ENCODE peak calls at places on chromosome 19, in eight cellular contexts. V, H, R, N, L, G, I and X are unnamed samples.

GRCh38 chr19:45187421-45188100 is 9.0 kb downstream of the BLOC1S3 start:
- DNase-seq in V (no peak), H (no peak), R (no peak), N (no peak), L (no peak), G (no peak), I (no peak), X (no peak)

GRCh38 chr19:39846176-39846677 is at the start of gene FBL:
- DNase-seq in V (peak), H (peak), R (peak), N (peak), L (peak), G (peak), I (peak), X (peak)

GRCh38 chr19:45761714-45762113 is 7.3 kb downstream of the SIX5 start:
- DNase-seq in V (no peak), H (no peak), R (no peak), N (no peak), L (no peak), G (no peak), I (no peak), X (no peak)

GRCh38 chr19:18486746-18487145 is 35.1 kb downstream of the ELL start:
- DNase-seq in V (no peak), H (no peak), R (no peak), N (no peak), L (no peak), G (no peak), I (no peak), X (no peak)

GRCh38 chr19:35935911-35936737 is at the start of gene LRFN3:
- DNase-seq in V (peak), H (no peak), R (peak), N (no peak), L (no peak), G (peak), I (peak), X (peak)

GRCh38 chr19:46080561-46080960 is 39.8 kb upstream of the IGFL4 start:
- DNase-seq in V (peak), H (peak), R (no peak), N (no peak), L (no peak), G (peak), I (no peak), X (peak)

GRCh38 chr19:39398297-39398864 is 7.2 kb downstream of the MED29 start:
- DNase-seq in V (peak), H (no peak), R (peak), N (no peak), L (no peak), G (peak), I (peak), X (no peak)

GRCh38 chr19:47095707-47096704 is 17.6 kb downstream of the ZC3H4 start:
- DNase-seq in V (peak), H (peak), R (peak), N (no peak), L (no peak), G (peak), I (no peak), X (no peak)

GRCh38 chr19:28426902-28427232 is 786.1 kb downstream of the UQCRFS1 start:
- DNase-seq in V (peak), H (no peak), R (no peak), N (no peak), L (no peak), G (peak), I (no peak), X (no peak)

GRCh38 chr19:29491995-29492577 is 33.7 kb upstream of the VSTM2B start:
- DNase-seq in V (no peak), H (no peak), R (no peak), N (no peak), L (peak), G (no peak), I (no peak), X (no peak)

GRCh38 chr19:12801466-12802266 is at the start of the genes PRDX2 and THSD8:
- DNase-seq in V (peak), H (no peak), R (peak), N (peak), L (no peak), G (peak), I (no peak), X (peak)

GRCh38 chr19:8640402-8641004 is 10.1 kb downstream of the NFILZ start:
- DNase-seq in V (peak), H (no peak), R (peak), N (no peak), L (no peak), G (peak), I (no peak), X (no peak)

GRCh38 chr19:49430678-49431329 is 5.6 kb downstream of the GFY start:
- DNase-seq in V (no peak), H (no peak), R (no peak), N (no peak), L (no peak), G (no peak), I (no peak), X (no peak)
- TF ChIP-seq CTCF in V (peak), H (peak), R (no peak), N (peak), L (no peak), G (peak), I (no peak), X (peak)

GRCh38 chr19:48814895-48815294 is 4.1 kb upstream of the BCAT2 start:
- DNase-seq in V (no peak), H (no peak), R (no peak), N (no peak), L (no peak), G (no peak), I (no peak), X (no peak)

GRCh38 chr19:48810151-48810550 is 678 bp downstream of the BCAT2 start:
- DNase-seq in V (no peak), H (no peak), R (no peak), N (no peak), L (no peak), G (no peak), I (no peak), X (no peak)

GRCh38 chr19:48812094-48812929 is 1.5 kb upstream of the BCAT2 start:
- DNase-seq in V (peak), H (no peak), R (peak), N (peak), L (peak), G (peak), I (no peak), X (peak)

GRCh38 chr19:48815870-48816501 is 5.2 kb upstream of the BCAT2 start:
- DNase-seq in V (peak), H (no peak), R (no peak), N (no peak), L (no peak), G (no peak), I (no peak), X (no peak)

GRCh38 chr19:48813123-48813911 is 2.5 kb upstream of the BCAT2 start:
- DNase-seq in V (no peak), H (no peak), R (no peak), N (no peak), L (no peak), G (no peak), I (no peak), X (no peak)
- TF ChIP-seq CTCF in V (peak), H (peak), R (no peak), N (no peak), L (no peak), G (peak), I (no peak), X (peak)

GRCh38 chr19:1747285-1748114 is 5.8 kb upstream of the ONECUT3 start:
- DNase-seq in V (peak), H (peak), R (no peak), N (no peak), L (no peak), G (peak), I (no peak), X (no peak)
- TF ChIP-seq CTCF in V (no peak), H (no peak), R (no peak), N (no peak), L (no peak), G (no peak), I (no peak), X (no peak)

GRCh38 chr19:48639483-48640375 is 2.5 kb upstream of the DBP start:
- DNase-seq in V (no peak), H (no peak), R (no peak), N (no peak), L (no peak), G (no peak), I (no peak), X (no peak)

GRCh38 chr19:48644355-48644754 is 1.6 kb downstream of the CA11 start:
- DNase-seq in V (no peak), H (no peak), R (no peak), N (no peak), L (no peak), G (no peak), I (no peak), X (no peak)

GRCh38 chr19:48638831-48639381 is 1.7 kb upstream of the DBP start:
- DNase-seq in V (no peak), H (no peak), R (peak), N (no peak), L (no peak), G (no peak), I (no peak), X (no peak)

GRCh38 chr19:48642862-48643261 is 3.1 kb downstream of the CA11 start:
- DNase-seq in V (no peak), H (no peak), R (no peak), N (no peak), L (no peak), G (no peak), I (no peak), X (no peak)

GRCh38 chr19:48641850-48642249 is 4.1 kb downstream of the CA11 start:
- DNase-seq in V (no peak), H (no peak), R (no peak), N (no peak), L (no peak), G (no peak), I (no peak), X (no peak)
- TF ChIP-seq CTCF in V (no peak), H (no peak), R (no peak), N (no peak), L (no peak), G (no peak), I (no peak), X (no peak)

DNA sequence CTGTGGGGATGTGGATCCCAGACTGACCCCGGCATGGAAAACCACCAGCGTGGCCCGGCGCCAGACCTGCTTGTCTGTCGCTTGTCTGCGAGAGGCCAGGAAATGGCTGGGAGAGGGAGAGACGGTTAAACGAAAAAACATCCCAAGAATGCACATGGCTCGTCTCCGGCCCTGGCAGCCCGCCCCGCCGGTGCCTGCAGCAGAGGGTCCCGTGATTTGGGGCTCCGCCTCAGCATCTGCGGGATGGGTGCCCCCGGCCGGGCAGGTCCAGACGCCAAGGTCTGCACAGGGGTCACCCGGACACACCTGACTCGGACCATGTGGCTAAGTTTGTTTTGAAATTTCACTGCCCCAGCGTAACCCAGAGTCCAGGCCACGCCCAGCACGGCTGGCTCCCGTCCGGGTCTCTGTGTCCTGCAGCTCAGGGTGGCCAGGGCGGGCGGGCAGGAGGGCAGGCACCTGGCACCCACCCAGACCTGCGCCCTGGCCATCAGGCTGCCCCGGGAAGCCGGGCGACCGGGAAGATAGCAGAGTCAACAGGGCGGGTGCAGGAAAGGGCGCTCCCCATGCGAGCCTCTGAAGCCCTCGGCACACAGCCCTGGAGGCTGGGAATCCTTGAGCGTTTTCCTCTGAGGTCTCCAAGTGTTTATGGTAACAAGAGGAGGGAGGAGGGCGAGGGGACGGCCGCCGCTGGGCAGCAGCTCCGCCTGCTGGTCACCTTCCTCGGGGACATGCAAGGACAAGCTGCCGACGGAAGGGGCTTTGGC is 103.2 kb downstream of the GADD45B start:
- DNase-seq in V (peak), H (peak), R (peak), N (peak), L (peak), G (peak), I (peak), X (peak)
- TF ChIP-seq CTCF in V (peak), H (peak), R (peak), N (peak), L (peak), G (peak), I (peak), X (peak)

GRCh38 chr19:5134683-5135082 is 165.8 kb downstream of the KDM4B start:
- DNase-seq in V (no peak), H (no peak), R (no peak), N (no peak), L (no peak), G (no peak), I (no peak), X (no peak)

GRCh38 chr19:5138606-5139594 is 170.0 kb downstream of the KDM4B start:
- DNase-seq in V (peak), H (peak), R (peak), N (peak), L (no peak), G (peak), I (no peak), X (no peak)

GRCh38 chr19:5136060-5136855 is 167.3 kb downstream of the KDM4B start:
- DNase-seq in V (no peak), H (no peak), R (no peak), N (no peak), L (no peak), G (no peak), I (no peak), X (no peak)

GRCh38 chr19:5137114-5137513 is 168.2 kb downstream of the KDM4B start:
- DNase-seq in V (no peak), H (no peak), R (no peak), N (no peak), L (no peak), G (no peak), I (no peak), X (no peak)

DNA sequence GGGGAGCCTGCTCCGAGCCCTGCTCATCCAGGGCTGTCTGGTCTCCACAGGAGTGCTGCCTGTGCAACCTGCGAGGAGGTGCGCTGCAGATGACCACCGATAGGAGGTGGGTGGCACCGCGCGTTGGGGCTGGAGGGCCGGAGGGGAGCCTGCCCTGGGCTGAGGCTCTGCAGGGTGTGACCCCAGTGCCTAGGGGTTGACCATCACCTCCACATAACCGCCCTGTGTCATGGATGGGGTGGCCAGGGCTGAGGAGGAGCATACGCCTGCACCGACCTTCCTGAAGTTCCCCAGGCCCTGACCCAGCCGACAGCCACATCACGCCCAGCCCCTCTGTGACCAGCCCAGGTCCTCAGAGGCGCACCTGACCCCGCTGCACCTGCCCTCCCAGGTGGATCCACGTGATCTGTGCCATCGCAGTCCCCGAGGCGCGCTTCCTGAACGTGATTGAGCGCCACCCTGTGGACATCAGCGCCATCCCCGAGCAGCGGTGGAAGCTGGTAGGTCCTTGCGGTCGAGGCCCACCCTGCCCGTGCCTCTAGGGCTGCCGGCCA is 168.7 kb downstream of the KDM4B start:
- DNase-seq in V (no peak), H (no peak), R (no peak), N (no peak), L (no peak), G (no peak), I (no peak), X (no peak)
- TF ChIP-seq CTCF in V (peak), H (no peak), R (no peak), N (no peak), L (peak), G (peak), I (peak), X (peak)

GRCh38 chr19:11014403-11014911 is 53.6 kb downstream of the SMARCA4 start:
- DNase-seq in V (no peak), H (no peak), R (no peak), N (no peak), L (no peak), G (no peak), I (no peak), X (no peak)
- TF ChIP-seq CTCF in V (no peak), H (no peak), R (no peak), N (no peak), L (no peak), G (no peak), I (no peak), X (no peak)